ENCODE peak calls at places on chromosome 18, in four cellular contexts. One of them, this sample, is unnamed.

GRCh38 chr18:77062518-77063003 is 70.0 kb downstream of the MBP start:
- DNase-seq in neuronal stem cell: no peak
- DNase-seq in H1: no peak
- DNase-seq in mesenchymal stem cell: no peak
- DNase-seq in this sample: no peak

GRCh38 chr18:44871771-44872170 is 191.1 kb downstream of the SETBP1 start:
- DNase-seq in neuronal stem cell: no peak
- DNase-seq in H1: no peak
- DNase-seq in mesenchymal stem cell: no peak
- DNase-seq in this sample: no peak

GRCh38 chr18:12076424-12077140 is 17.1 kb upstream of the ANKRD62 start:
- DNase-seq in mesenchymal stem cell: peak; percentile 43
- DNase-seq in H1: no peak
- DNase-seq in neuronal stem cell: no peak
- DNase-seq in this sample: peak; percentile 69

GRCh38 chr18:42275949-42276730 is 321.1 kb downstream of the PIK3C3 start:
- DNase-seq in neuronal stem cell: no peak
- DNase-seq in H1: no peak
- DNase-seq in mesenchymal stem cell: no peak
- DNase-seq in this sample: peak; percentile 15

GRCh38 chr18:44594779-44595467 is 85.8 kb upstream of the SETBP1 start:
- DNase-seq in neuronal stem cell: no peak
- DNase-seq in H1: no peak
- DNase-seq in mesenchymal stem cell: peak; percentile 78
- DNase-seq in this sample: peak; percentile 27

GRCh38 chr18:38940863-38941531 is 1375.4 kb upstream of the CELF4 start:
- DNase-seq in mesenchymal stem cell: peak; percentile 89
- DNase-seq in neuronal stem cell: no peak
- DNase-seq in H1: no peak
- DNase-seq in this sample: peak; percentile 81

GRCh38 chr18:77223653-77224052 is 26.0 kb upstream of the GALR1 start:
- DNase-seq in H1: no peak
- DNase-seq in neuronal stem cell: no peak
- DNase-seq in mesenchymal stem cell: peak; percentile 80
- DNase-seq in this sample: no peak

GRCh38 chr18:68699043-68699442 is 15.9 kb downstream of the TMX3 start:
- DNase-seq in neuronal stem cell: no peak
- DNase-seq in mesenchymal stem cell: no peak
- DNase-seq in H1: no peak
- DNase-seq in this sample: no peak

GRCh38 chr18:27860701-27861107 is 316.2 kb downstream of the CDH2 start:
- DNase-seq in H1: no peak
- DNase-seq in mesenchymal stem cell: peak; percentile 47
- DNase-seq in neuronal stem cell: no peak
- DNase-seq in this sample: peak; percentile 2

GRCh38 chr18:61854578-61854977 is 38.2 kb downstream of the RNF152 start:
- DNase-seq in H1: no peak
- DNase-seq in mesenchymal stem cell: peak; percentile 77
- DNase-seq in neuronal stem cell: no peak
- DNase-seq in this sample: no peak

GRCh38 chr18:39647627-39648502 is 2082.3 kb upstream of the CELF4 start:
- DNase-seq in H1: no peak
- DNase-seq in neuronal stem cell: no peak
- DNase-seq in mesenchymal stem cell: peak; percentile 51
- DNase-seq in this sample: no peak

GRCh38 chr18:2715990-2716389 is 60.5 kb downstream of the SMCHD1 start:
- DNase-seq in neuronal stem cell: no peak
- DNase-seq in H1: no peak
- DNase-seq in mesenchymal stem cell: peak; percentile 62
- DNase-seq in this sample: no peak

GRCh38 chr18:67705748-67706147 is 189.2 kb upstream of the DSEL start:
- DNase-seq in neuronal stem cell: no peak
- DNase-seq in H1: no peak
- DNase-seq in mesenchymal stem cell: no peak
- DNase-seq in this sample: no peak

GRCh38 chr18:12329125-12329698 is 21.2 kb downstream of the TUBB6 start:
- DNase-seq in mesenchymal stem cell: no peak
- DNase-seq in neuronal stem cell: no peak
- DNase-seq in H1: no peak
- DNase-seq in this sample: no peak

GRCh38 chr18:11826836-11827235 is 24.4 kb upstream of the CHMP1B start:
- DNase-seq in neuronal stem cell: no peak
- DNase-seq in H1: no peak
- DNase-seq in mesenchymal stem cell: no peak
- DNase-seq in this sample: peak; percentile 19

GRCh38 chr18:55489742-55490055 is 98.3 kb downstream of the TCF4 start:
- DNase-seq in neuronal stem cell: no peak
- DNase-seq in H1: no peak
- DNase-seq in mesenchymal stem cell: no peak
- DNase-seq in this sample: no peak

GRCh38 chr18:50619833-50620232 is 59.9 kb downstream of the MAPK4 start:
- DNase-seq in H1: no peak
- DNase-seq in neuronal stem cell: no peak
- DNase-seq in mesenchymal stem cell: no peak
- DNase-seq in this sample: no peak

GRCh38 chr18:73824684-73825083 is 322.9 kb downstream of the FBXO15 start:
- DNase-seq in H1: no peak
- DNase-seq in neuronal stem cell: no peak
- DNase-seq in mesenchymal stem cell: no peak
- DNase-seq in this sample: no peak
- H4K8ac ChIP-seq in H1: no peak overlapping the region
- H4K8ac ChIP-seq in neuronal stem cell: no peak overlapping the region
- H4K8ac ChIP-seq in mesenchymal stem cell: no peak overlapping the region
- H4K8ac ChIP-seq in this sample: no peak overlapping the region

GRCh38 chr18:47756364-47757016 is 174.0 kb downstream of the SMAD2 start:
- DNase-seq in neuronal stem cell: peak; percentile 63
- DNase-seq in mesenchymal stem cell: peak; percentile 32
- DNase-seq in H1: peak; percentile 34
- DNase-seq in this sample: peak; percentile 78

GRCh38 chr18:47752796-47753645 is 177.4 kb downstream of the SMAD2 start:
- DNase-seq in neuronal stem cell: no peak
- DNase-seq in H1: no peak
- DNase-seq in mesenchymal stem cell: no peak
- DNase-seq in this sample: no peak

GRCh38 chr18:47758000-47758399 is 172.5 kb downstream of the SMAD2 start:
- DNase-seq in H1: no peak
- DNase-seq in neuronal stem cell: no peak
- DNase-seq in mesenchymal stem cell: peak; percentile 5
- DNase-seq in this sample: no peak

GRCh38 chr18:47755102-47755456 is 175.4 kb downstream of the SMAD2 start:
- DNase-seq in neuronal stem cell: no peak
- DNase-seq in mesenchymal stem cell: no peak
- DNase-seq in H1: no peak
- DNase-seq in this sample: no peak

GRCh38 chr18:47754311-47755101 is 176.0 kb downstream of the SMAD2 start:
- DNase-seq in mesenchymal stem cell: no peak
- DNase-seq in H1: peak; percentile 71
- DNase-seq in neuronal stem cell: peak; percentile 68
- DNase-seq in this sample: peak; percentile 78
- H3K4me3 ChIP-seq in mesenchymal stem cell: no peak overlapping the region
- H3K4me3 ChIP-seq in H1: no peak overlapping the region
- H3K4me3 ChIP-seq in neuronal stem cell: no peak overlapping the region
- H3K4me3 ChIP-seq in this sample: no peak overlapping the region

GRCh38 chr18:8626414-8627106 is 17.3 kb downstream of the RAB12 start:
- DNase-seq in H1: no peak
- DNase-seq in neuronal stem cell: no peak
- DNase-seq in mesenchymal stem cell: no peak
- DNase-seq in this sample: peak; percentile 45

GRCh38 chr18:8627540-8627939 is 18.3 kb downstream of the RAB12 start:
- DNase-seq in neuronal stem cell: no peak
- DNase-seq in H1: no peak
- DNase-seq in mesenchymal stem cell: no peak
- DNase-seq in this sample: no peak

GRCh38 chr18:8625693-8626092 is 16.5 kb downstream of the RAB12 start:
- DNase-seq in mesenchymal stem cell: no peak
- DNase-seq in neuronal stem cell: no peak
- DNase-seq in H1: no peak
- DNase-seq in this sample: no peak

GRCh38 chr18:8629602-8630001 is 20.4 kb downstream of the RAB12 start:
- DNase-seq in H1: no peak
- DNase-seq in mesenchymal stem cell: no peak
- DNase-seq in neuronal stem cell: no peak
- DNase-seq in this sample: no peak

GRCh38 chr18:8627107-8627472 is 17.9 kb downstream of the RAB12 start:
- DNase-seq in H1: no peak
- DNase-seq in neuronal stem cell: no peak
- DNase-seq in mesenchymal stem cell: no peak
- DNase-seq in this sample: no peak
- H2BK12ac ChIP-seq in H1: no peak overlapping the region
- H2BK12ac ChIP-seq in neuronal stem cell: no peak overlapping the region
- H2BK12ac ChIP-seq in mesenchymal stem cell: no peak overlapping the region
- H2BK12ac ChIP-seq in this sample: no peak overlapping the region

GRCh38 chr18:3742541-3742940 is 292.6 kb downstream of the TGIF1 start:
- DNase-seq in neuronal stem cell: no peak
- DNase-seq in H1: no peak
- DNase-seq in mesenchymal stem cell: no peak
- DNase-seq in this sample: peak; percentile 33

GRCh38 chr18:3741333-3741732 is 291.4 kb downstream of the TGIF1 start:
- DNase-seq in H1: no peak
- DNase-seq in mesenchymal stem cell: no peak
- DNase-seq in neuronal stem cell: no peak
- DNase-seq in this sample: no peak
- H4K8ac ChIP-seq in H1: no peak overlapping the region
- H4K8ac ChIP-seq in mesenchymal stem cell: no peak overlapping the region
- H4K8ac ChIP-seq in neuronal stem cell: no peak overlapping the region
- H4K8ac ChIP-seq in this sample: no peak overlapping the region

GRCh38 chr18:905948-906415 is 1.3 kb downstream of the ADCYAP1 start:
- DNase-seq in neuronal stem cell: no peak
- DNase-seq in H1: no peak
- DNase-seq in mesenchymal stem cell: no peak
- DNase-seq in this sample: no peak

GRCh38 chr18:908631-909621 is 4.3 kb downstream of the ADCYAP1 start:
- DNase-seq in mesenchymal stem cell: peak; percentile 25
- DNase-seq in H1: no peak
- DNase-seq in neuronal stem cell: no peak
- DNase-seq in this sample: no peak

GRCh38 chr18:906416-907170 is 1.9 kb downstream of the ADCYAP1 start:
- DNase-seq in neuronal stem cell: no peak
- DNase-seq in H1: peak; percentile 72
- DNase-seq in mesenchymal stem cell: no peak
- DNase-seq in this sample: no peak

GRCh38 chr18:907880-908512 is 3.3 kb downstream of the ADCYAP1 start:
- DNase-seq in H1: no peak
- DNase-seq in neuronal stem cell: no peak
- DNase-seq in mesenchymal stem cell: no peak
- DNase-seq in this sample: no peak

DNA sequence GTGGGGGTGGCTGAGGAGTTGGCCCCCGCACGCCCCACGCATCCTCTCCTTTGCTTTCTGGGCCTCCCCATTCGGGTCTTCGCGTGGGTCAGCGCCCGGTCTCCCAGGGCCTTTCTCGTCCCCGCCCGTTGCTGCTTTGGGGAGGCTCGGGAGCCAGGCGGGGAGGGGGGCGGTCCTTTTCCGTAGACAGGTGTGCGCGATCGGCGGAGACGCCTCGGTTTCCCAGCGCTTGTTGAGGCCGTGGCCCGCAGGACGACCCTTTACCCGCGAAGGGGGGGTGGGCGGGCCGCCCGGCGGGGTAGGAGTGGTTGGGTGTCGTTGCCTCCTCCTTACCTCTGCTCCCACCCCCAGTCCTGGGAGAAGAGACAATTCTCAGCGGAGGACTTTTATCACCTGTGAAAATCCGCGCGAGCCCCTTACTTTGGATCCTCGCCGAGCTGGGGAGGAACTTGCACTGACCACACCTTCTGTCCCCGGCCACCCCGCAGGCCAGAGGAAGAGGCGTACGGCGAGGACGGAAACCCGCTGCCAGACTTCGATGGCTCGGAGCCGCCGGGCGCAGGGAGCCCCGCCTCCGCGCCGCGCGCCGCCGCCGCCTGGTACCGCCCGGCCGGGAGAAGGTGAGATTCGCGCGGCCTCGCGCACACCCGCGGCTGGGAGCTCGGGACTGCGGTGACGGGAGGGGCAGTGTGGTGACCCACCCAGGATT is 2.7 kb downstream of the ADCYAP1 start:
- DNase-seq in mesenchymal stem cell: no peak
- DNase-seq in neuronal stem cell: no peak
- DNase-seq in H1: no peak
- DNase-seq in this sample: peak; percentile 5
- H3K4me3 ChIP-seq in mesenchymal stem cell: peak overlapping the region; percentile 74
- H3K4me3 ChIP-seq in neuronal stem cell: peak overlapping the region; percentile 74
- H3K4me3 ChIP-seq in H1: peak overlapping the region; percentile 43
- H3K4me3 ChIP-seq in this sample: peak overlapping the region; percentile 44

GRCh38 chr18:58867281-58867961 is 2.7 kb downstream of the ZNF532 start:
- DNase-seq in mesenchymal stem cell: no peak
- DNase-seq in H1: peak; percentile 80
- DNase-seq in neuronal stem cell: no peak
- DNase-seq in this sample: no peak
- H2BK12ac ChIP-seq in mesenchymal stem cell: peak overlapping the region; percentile 69
- H2BK12ac ChIP-seq in H1: no peak overlapping the region
- H2BK12ac ChIP-seq in neuronal stem cell: no peak overlapping the region
- H2BK12ac ChIP-seq in this sample: no peak overlapping the region

GRCh38 chr18:48547456-48548403 is 8.9 kb downstream of the CTIF start:
- DNase-seq in mesenchymal stem cell: peak; percentile 91
- DNase-seq in neuronal stem cell: no peak
- DNase-seq in H1: no peak
- DNase-seq in this sample: peak; percentile 95
- H4K8ac ChIP-seq in mesenchymal stem cell: no peak overlapping the region
- H4K8ac ChIP-seq in neuronal stem cell: no peak overlapping the region
- H4K8ac ChIP-seq in H1: no peak overlapping the region
- H4K8ac ChIP-seq in this sample: no peak overlapping the region

GRCh38 chr18:9120796-9121195 is 15.8 kb upstream of the ANKRD12 start:
- DNase-seq in mesenchymal stem cell: no peak
- DNase-seq in neuronal stem cell: no peak
- DNase-seq in H1: no peak
- DNase-seq in this sample: no peak
- H3K4me3 ChIP-seq in mesenchymal stem cell: no peak overlapping the region
- H3K4me3 ChIP-seq in neuronal stem cell: no peak overlapping the region
- H3K4me3 ChIP-seq in H1: no peak overlapping the region
- H3K4me3 ChIP-seq in this sample: no peak overlapping the region

GRCh38 chr18:35851286-35851967 is 121.1 kb upstream of the RMP24 start:
- DNase-seq in mesenchymal stem cell: no peak
- DNase-seq in H1: peak; percentile 81
- DNase-seq in neuronal stem cell: no peak
- DNase-seq in this sample: no peak
- H2BK12ac ChIP-seq in mesenchymal stem cell: no peak overlapping the region
- H2BK12ac ChIP-seq in H1: peak overlapping the region; percentile 96
- H2BK12ac ChIP-seq in neuronal stem cell: no peak overlapping the region
- H2BK12ac ChIP-seq in this sample: no peak overlapping the region

This sample was measured in trophoblast cell.